ENCODE peak calls at places on chromosomes 7 and 10, in eight cellular contexts. One of them, this sample, is unnamed.

GRCh38 chr10:125023269-125023668 is 81.3 kb downstream of the ZRANB1 start:
- DNase-seq in heart left ventricle: peak; percentile 70
- DNase-seq in choroid plexus epithelial cell: no peak
- DNase-seq in neural progenitor cell: no peak
- DNase-seq in progenitor cell of endocrine pancreas: no peak
- DNase-seq in left ventricle myocardium inferior: no peak
- DNase-seq in fibroblast of mammary gland: no peak
- DNase-seq in lower lobe of right lung: peak; percentile 44
- DNase-seq in this sample: no peak

GRCh38 chr10:97075961-97076525 is 109.7 kb downstream of the SLIT1 start:
- DNase-seq in heart left ventricle: peak; percentile 17
- DNase-seq in choroid plexus epithelial cell: no peak
- DNase-seq in neural progenitor cell: no peak
- DNase-seq in progenitor cell of endocrine pancreas: no peak
- DNase-seq in left ventricle myocardium inferior: no peak
- DNase-seq in fibroblast of mammary gland: no peak
- DNase-seq in lower lobe of right lung: no peak
- DNase-seq in this sample: no peak

GRCh38 chr7:157645539-157645938 is 308.7 kb downstream of the DNAJB6 start:
- DNase-seq in heart left ventricle: no peak
- DNase-seq in choroid plexus epithelial cell: no peak
- DNase-seq in neural progenitor cell: no peak
- DNase-seq in progenitor cell of endocrine pancreas: no peak
- DNase-seq in left ventricle myocardium inferior: no peak
- DNase-seq in fibroblast of mammary gland: no peak
- DNase-seq in lower lobe of right lung: no peak
- DNase-seq in this sample: no peak

GRCh38 chr10:34710391-34710751 is 104.7 kb downstream of the PARD3 start:
- DNase-seq in heart left ventricle: no peak
- DNase-seq in choroid plexus epithelial cell: peak; percentile 84
- DNase-seq in neural progenitor cell: no peak
- DNase-seq in progenitor cell of endocrine pancreas: no peak
- DNase-seq in left ventricle myocardium inferior: no peak
- DNase-seq in fibroblast of mammary gland: peak; percentile 89
- DNase-seq in lower lobe of right lung: no peak
- DNase-seq in this sample: no peak

GRCh38 chr10:94725871-94726270 is 36.6 kb upstream of the CYP2C19 start:
- DNase-seq in heart left ventricle: no peak
- DNase-seq in choroid plexus epithelial cell: peak; percentile 41
- DNase-seq in neural progenitor cell: no peak
- DNase-seq in progenitor cell of endocrine pancreas: no peak
- DNase-seq in left ventricle myocardium inferior: no peak
- DNase-seq in fibroblast of mammary gland: peak; percentile 1
- DNase-seq in lower lobe of right lung: no peak
- DNase-seq in this sample: no peak

GRCh38 chr10:30996481-30996980 is 35.1 kb downstream of the ZNF438 start:
- DNase-seq in heart left ventricle: no peak
- DNase-seq in choroid plexus epithelial cell: no peak
- DNase-seq in neural progenitor cell: no peak
- DNase-seq in progenitor cell of endocrine pancreas: no peak
- DNase-seq in left ventricle myocardium inferior: no peak
- DNase-seq in fibroblast of mammary gland: no peak
- DNase-seq in lower lobe of right lung: no peak
- DNase-seq in this sample: no peak

GRCh38 chr7:125059861-125060456 is 130.3 kb upstream of the POT1 start:
- DNase-seq in heart left ventricle: no peak
- DNase-seq in choroid plexus epithelial cell: peak; percentile 36
- DNase-seq in neural progenitor cell: no peak
- DNase-seq in progenitor cell of endocrine pancreas: no peak
- DNase-seq in left ventricle myocardium inferior: no peak
- DNase-seq in fibroblast of mammary gland: peak; percentile 13
- DNase-seq in lower lobe of right lung: no peak
- DNase-seq in this sample: no peak

GRCh38 chr7:132738254-132738653 is 162.0 kb upstream of the PLXNA4 start:
- DNase-seq in heart left ventricle: no peak
- DNase-seq in choroid plexus epithelial cell: peak; percentile 58
- DNase-seq in neural progenitor cell: no peak
- DNase-seq in progenitor cell of endocrine pancreas: no peak
- DNase-seq in left ventricle myocardium inferior: no peak
- DNase-seq in fibroblast of mammary gland: peak; percentile 99
- DNase-seq in lower lobe of right lung: no peak
- DNase-seq in this sample: no peak

GRCh38 chr7:32047075-32047474 is 23.1 kb downstream of the PDE1C start:
- DNase-seq in heart left ventricle: no peak
- DNase-seq in choroid plexus epithelial cell: no peak
- DNase-seq in neural progenitor cell: no peak
- DNase-seq in progenitor cell of endocrine pancreas: no peak
- DNase-seq in left ventricle myocardium inferior: no peak
- DNase-seq in fibroblast of mammary gland: no peak
- DNase-seq in lower lobe of right lung: no peak
- DNase-seq in this sample: no peak

GRCh38 chr10:28946479-28946878 is 269.2 kb downstream of the BAMBI start:
- DNase-seq in heart left ventricle: no peak
- DNase-seq in choroid plexus epithelial cell: peak; percentile 87
- DNase-seq in neural progenitor cell: no peak
- DNase-seq in progenitor cell of endocrine pancreas: no peak
- DNase-seq in left ventricle myocardium inferior: no peak
- DNase-seq in fibroblast of mammary gland: peak; percentile 28
- DNase-seq in lower lobe of right lung: no peak
- DNase-seq in this sample: no peak

GRCh38 chr10:125538947-125539649 is 143.9 kb downstream of the TEX36 start:
- DNase-seq in heart left ventricle: peak; percentile 64
- DNase-seq in choroid plexus epithelial cell: no peak
- DNase-seq in neural progenitor cell: no peak
- DNase-seq in progenitor cell of endocrine pancreas: no peak
- DNase-seq in left ventricle myocardium inferior: peak; percentile 25
- DNase-seq in fibroblast of mammary gland: no peak
- DNase-seq in lower lobe of right lung: no peak
- DNase-seq in this sample: no peak

GRCh38 chr10:127973810-127974311 is 67.0 kb downstream of the PTPRE start:
- DNase-seq in heart left ventricle: no peak
- DNase-seq in choroid plexus epithelial cell: no peak
- DNase-seq in neural progenitor cell: peak; percentile 52
- DNase-seq in progenitor cell of endocrine pancreas: no peak
- DNase-seq in left ventricle myocardium inferior: no peak
- DNase-seq in fibroblast of mammary gland: no peak
- DNase-seq in lower lobe of right lung: no peak
- DNase-seq in this sample: no peak

GRCh38 chr10:128254486-128254885 is 128.3 kb upstream of the MKI67 start:
- DNase-seq in heart left ventricle: no peak
- DNase-seq in choroid plexus epithelial cell: peak; percentile 71
- DNase-seq in neural progenitor cell: no peak
- DNase-seq in progenitor cell of endocrine pancreas: no peak
- DNase-seq in left ventricle myocardium inferior: no peak
- DNase-seq in fibroblast of mammary gland: peak; percentile 58
- DNase-seq in lower lobe of right lung: no peak
- DNase-seq in this sample: no peak

GRCh38 chr7:17493451-17493850 is 195.0 kb downstream of the AHR start:
- DNase-seq in heart left ventricle: no peak
- DNase-seq in choroid plexus epithelial cell: peak; percentile 28
- DNase-seq in neural progenitor cell: no peak
- DNase-seq in progenitor cell of endocrine pancreas: no peak
- DNase-seq in left ventricle myocardium inferior: no peak
- DNase-seq in fibroblast of mammary gland: peak; percentile 9
- DNase-seq in lower lobe of right lung: no peak
- DNase-seq in this sample: no peak

GRCh38 chr10:132297521-132297920 is 10.2 kb downstream of the STK32C start:
- DNase-seq in heart left ventricle: peak; percentile 9
- DNase-seq in choroid plexus epithelial cell: no peak
- DNase-seq in neural progenitor cell: peak; percentile 42
- DNase-seq in progenitor cell of endocrine pancreas: no peak
- DNase-seq in left ventricle myocardium inferior: no peak
- DNase-seq in fibroblast of mammary gland: no peak
- DNase-seq in lower lobe of right lung: no peak
- DNase-seq in this sample: no peak

GRCh38 chr7:15963206-15963605 is 276.7 kb upstream of the MEOX2 start:
- DNase-seq in heart left ventricle: no peak
- DNase-seq in choroid plexus epithelial cell: no peak
- DNase-seq in neural progenitor cell: no peak
- DNase-seq in progenitor cell of endocrine pancreas: no peak
- DNase-seq in left ventricle myocardium inferior: no peak
- DNase-seq in fibroblast of mammary gland: no peak
- DNase-seq in lower lobe of right lung: no peak
- DNase-seq in this sample: no peak

GRCh38 chr10:6296456-6297214 is 93.9 kb downstream of the PFKFB3 start:
- DNase-seq in heart left ventricle: no peak
- DNase-seq in choroid plexus epithelial cell: no peak
- DNase-seq in neural progenitor cell: no peak
- DNase-seq in progenitor cell of endocrine pancreas: no peak
- DNase-seq in left ventricle myocardium inferior: no peak
- DNase-seq in fibroblast of mammary gland: no peak
- DNase-seq in lower lobe of right lung: no peak
- DNase-seq in this sample: no peak

GRCh38 chr7:158446281-158446680 is 141.3 kb downstream of the PTPRN2 start:
- DNase-seq in heart left ventricle: no peak
- DNase-seq in choroid plexus epithelial cell: no peak
- DNase-seq in neural progenitor cell: no peak
- DNase-seq in progenitor cell of endocrine pancreas: no peak
- DNase-seq in left ventricle myocardium inferior: no peak
- DNase-seq in fibroblast of mammary gland: no peak
- DNase-seq in lower lobe of right lung: no peak
- DNase-seq in this sample: no peak

GRCh38 chr10:44696496-44696895 is 214.6 kb upstream of the TMEM72 start:
- DNase-seq in heart left ventricle: no peak
- DNase-seq in choroid plexus epithelial cell: peak; percentile 76
- DNase-seq in neural progenitor cell: no peak
- DNase-seq in progenitor cell of endocrine pancreas: no peak
- DNase-seq in left ventricle myocardium inferior: no peak
- DNase-seq in fibroblast of mammary gland: peak; percentile 96
- DNase-seq in lower lobe of right lung: no peak
- DNase-seq in this sample: no peak

GRCh38 chr10:110576220-110576619 is 8.7 kb downstream of the SMC3 start:
- DNase-seq in heart left ventricle: no peak
- DNase-seq in choroid plexus epithelial cell: peak; percentile 90
- DNase-seq in neural progenitor cell: no peak
- DNase-seq in progenitor cell of endocrine pancreas: no peak
- DNase-seq in left ventricle myocardium inferior: no peak
- DNase-seq in fibroblast of mammary gland: peak; percentile 90
- DNase-seq in lower lobe of right lung: no peak
- DNase-seq in this sample: no peak

GRCh38 chr7:34544621-34545020 is 113.4 kb upstream of the NPSR1 start:
- DNase-seq in heart left ventricle: no peak
- DNase-seq in choroid plexus epithelial cell: no peak
- DNase-seq in neural progenitor cell: no peak
- DNase-seq in progenitor cell of endocrine pancreas: no peak
- DNase-seq in left ventricle myocardium inferior: no peak
- DNase-seq in fibroblast of mammary gland: no peak
- DNase-seq in lower lobe of right lung: no peak
- DNase-seq in this sample: no peak

GRCh38 chr10:86367339-86367951 is 850 bp upstream of the GRID1 start:
- DNase-seq in heart left ventricle: no peak
- DNase-seq in choroid plexus epithelial cell: peak; percentile 15
- DNase-seq in neural progenitor cell: peak; percentile 59
- DNase-seq in progenitor cell of endocrine pancreas: no peak
- DNase-seq in left ventricle myocardium inferior: no peak
- DNase-seq in fibroblast of mammary gland: no peak
- DNase-seq in lower lobe of right lung: peak; percentile 52
- DNase-seq in this sample: no peak

GRCh38 chr7:90413185-90413528 is 9.9 kb downstream of the CLDN12 start:
- DNase-seq in heart left ventricle: no peak
- DNase-seq in choroid plexus epithelial cell: no peak
- DNase-seq in neural progenitor cell: no peak
- DNase-seq in progenitor cell of endocrine pancreas: no peak
- DNase-seq in left ventricle myocardium inferior: no peak
- DNase-seq in fibroblast of mammary gland: no peak
- DNase-seq in lower lobe of right lung: no peak
- DNase-seq in this sample: no peak
- TF ChIP-seq CTCF in heart left ventricle: no peak
- TF ChIP-seq CTCF in choroid plexus epithelial cell: no peak
- TF ChIP-seq CTCF in neural progenitor cell: no peak
- TF ChIP-seq CTCF in progenitor cell of endocrine pancreas: no peak
- TF ChIP-seq CTCF in left ventricle myocardium inferior: no peak
- TF ChIP-seq CTCF in fibroblast of mammary gland: peak; percentile 0
- TF ChIP-seq CTCF in lower lobe of right lung: no peak
- TF ChIP-seq CTCF in this sample: no peak

DNA sequence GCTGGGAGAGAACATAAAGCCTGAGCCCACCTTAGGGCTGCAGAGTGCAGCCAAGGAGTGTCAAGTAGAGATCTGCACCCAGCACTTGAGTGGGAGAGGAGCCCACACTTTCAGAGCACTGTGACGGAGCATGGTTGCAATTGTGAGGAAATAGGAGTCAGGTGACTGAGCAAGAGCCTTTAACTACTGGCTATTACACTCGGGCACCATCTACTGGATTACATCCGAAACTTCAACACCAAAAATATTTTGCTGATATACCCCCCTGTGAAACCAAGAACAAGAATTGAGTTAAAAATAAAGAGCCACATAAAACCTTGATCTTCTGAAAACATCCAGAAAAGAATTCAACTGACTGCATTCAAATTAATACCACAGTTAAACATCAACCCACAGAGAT is 657.9 kb downstream of the NXPH1 start:
- DNase-seq in heart left ventricle: no peak
- DNase-seq in choroid plexus epithelial cell: no peak
- DNase-seq in neural progenitor cell: no peak
- DNase-seq in progenitor cell of endocrine pancreas: no peak
- DNase-seq in left ventricle myocardium inferior: no peak
- DNase-seq in fibroblast of mammary gland: no peak
- DNase-seq in lower lobe of right lung: no peak
- DNase-seq in this sample: no peak
- TF ChIP-seq CTCF in heart left ventricle: no peak
- TF ChIP-seq CTCF in choroid plexus epithelial cell: no peak
- TF ChIP-seq CTCF in neural progenitor cell: no peak
- TF ChIP-seq CTCF in progenitor cell of endocrine pancreas: no peak
- TF ChIP-seq CTCF in left ventricle myocardium inferior: no peak
- TF ChIP-seq CTCF in fibroblast of mammary gland: no peak
- TF ChIP-seq CTCF in lower lobe of right lung: no peak
- TF ChIP-seq CTCF in this sample: no peak

GRCh38 chr7:876077-876971 is at the start of gene GET4:
- DNase-seq in heart left ventricle: peak; percentile 98
- DNase-seq in choroid plexus epithelial cell: peak; percentile 98
- DNase-seq in neural progenitor cell: peak; percentile 98
- DNase-seq in progenitor cell of endocrine pancreas: peak; percentile 97
- DNase-seq in left ventricle myocardium inferior: peak; percentile 96
- DNase-seq in fibroblast of mammary gland: peak; percentile 90
- DNase-seq in lower lobe of right lung: peak; percentile 97
- DNase-seq in this sample: peak; percentile 58
- TF ChIP-seq CTCF in heart left ventricle: peak; percentile 36
- TF ChIP-seq CTCF in choroid plexus epithelial cell: no peak
- TF ChIP-seq CTCF in neural progenitor cell: no peak
- TF ChIP-seq CTCF in progenitor cell of endocrine pancreas: peak; percentile 32
- TF ChIP-seq CTCF in left ventricle myocardium inferior: peak; percentile 38
- TF ChIP-seq CTCF in fibroblast of mammary gland: no peak
- TF ChIP-seq CTCF in lower lobe of right lung: peak; percentile 47
- TF ChIP-seq CTCF in this sample: no peak

DNA sequence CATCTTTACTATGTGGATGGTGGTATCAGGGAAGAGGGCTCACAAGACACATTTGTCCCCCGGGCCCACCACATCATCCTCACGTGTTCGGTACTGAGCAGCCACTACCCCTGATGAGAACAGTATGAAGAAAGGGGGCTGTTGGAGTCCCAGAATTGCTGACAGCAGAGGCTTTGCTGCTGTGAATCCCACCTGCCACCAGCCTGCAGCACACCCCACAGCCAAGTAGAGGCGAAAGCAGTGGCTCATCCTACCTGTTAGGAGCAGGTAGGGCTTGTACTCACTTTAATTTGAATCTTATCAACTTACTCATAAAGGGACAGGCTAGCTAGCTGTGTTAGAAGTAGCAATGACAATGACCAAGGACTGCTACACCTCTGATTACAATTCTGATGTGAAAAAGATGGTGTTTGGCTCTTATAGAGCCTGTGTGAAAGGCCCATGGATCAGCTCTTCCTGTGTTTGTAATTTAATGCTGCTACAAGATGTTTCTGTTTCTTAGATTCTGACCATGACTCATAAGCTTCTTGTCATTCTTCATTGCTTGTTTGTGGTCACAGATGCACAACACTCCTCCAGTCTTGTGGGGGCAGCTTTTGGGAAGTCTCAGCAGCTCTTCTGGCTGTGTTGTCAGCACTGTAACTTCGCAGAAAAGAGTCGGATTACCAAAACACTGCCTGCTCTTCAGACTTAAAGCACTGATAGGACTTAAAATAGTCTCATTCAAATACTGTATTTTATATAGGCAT is 9.1 kb upstream of the CSGALNACT2 start:
- DNase-seq in heart left ventricle: no peak
- DNase-seq in choroid plexus epithelial cell: peak; percentile 99
- DNase-seq in neural progenitor cell: no peak
- DNase-seq in progenitor cell of endocrine pancreas: no peak
- DNase-seq in left ventricle myocardium inferior: no peak
- DNase-seq in fibroblast of mammary gland: peak; percentile 96
- DNase-seq in lower lobe of right lung: no peak
- DNase-seq in this sample: no peak
- TF ChIP-seq CTCF in heart left ventricle: no peak
- TF ChIP-seq CTCF in choroid plexus epithelial cell: peak; percentile 6
- TF ChIP-seq CTCF in neural progenitor cell: no peak
- TF ChIP-seq CTCF in progenitor cell of endocrine pancreas: no peak
- TF ChIP-seq CTCF in left ventricle myocardium inferior: no peak
- TF ChIP-seq CTCF in fibroblast of mammary gland: no peak
- TF ChIP-seq CTCF in lower lobe of right lung: no peak
- TF ChIP-seq CTCF in this sample: no peak

This sample was measured in D721Med.